ENCODE peak calls at places on chromosomes 4 and X, in five cellular contexts. J, F, S, C and Q are unnamed samples.

GRCh38 chr4:35793766-35794165 is 450.5 kb downstream of the ARAP2 start:
- DNase-seq in J (no peak), F (no peak), S (no peak), C (no peak), Q (no peak)

GRCh38 chrX:119008122-119008744 is 33.8 kb downstream of the LONRF3 start:
- DNase-seq in S (no peak), F (peak), C (no peak), J (peak), Q (peak)

GRCh38 chrX:19072372-19072771 is 49.9 kb downstream of the ADGRG2 start:
- DNase-seq in J (no peak), C (no peak), F (peak), S (no peak), Q (no peak)

GRCh38 chr4:138114434-138114833 is 127.7 kb downstream of the SLC7A11 start:
- DNase-seq in J (no peak), F (no peak), C (peak), S (no peak), Q (no peak)

GRCh38 chr4:153082322-153083301 is 121.6 kb upstream of the TRIM2 start:
- DNase-seq in F (no peak), C (no peak), S (no peak), J (no peak), Q (no peak)

GRCh38 chr4:37662861-37663390 is 23.2 kb downstream of the RELL1 start:
- DNase-seq in C (no peak), F (peak), J (no peak), S (no peak), Q (no peak)

GRCh38 chr4:156858071-156858470 is 113.5 kb downstream of the PDGFC start:
- DNase-seq in C (no peak), S (no peak), J (no peak), F (no peak), Q (no peak)

GRCh38 chrX:107603433-107604159 is 24.7 kb upstream of the PRPS1 start:
- DNase-seq in C (no peak), J (no peak), S (no peak), F (no peak), Q (no peak)

GRCh38 chr4:78720994-78721677 is 55.0 kb upstream of the BMP2K start:
- DNase-seq in S (no peak), J (peak), F (peak), C (no peak), Q (no peak)

GRCh38 chr4:18593297-18594002 is 571.9 kb upstream of the LCORL start:
- DNase-seq in J (peak), C (peak), F (peak), S (peak), Q (peak)

GRCh38 chr4:98754736-98755135 is 96.3 kb upstream of the TSPAN5 start:
- DNase-seq in C (no peak), J (no peak), S (no peak), F (no peak), Q (no peak)
- TF ChIP-seq GABPA in C (no peak), J (no peak), S (no peak), F (no peak), Q (no peak)

GRCh38 chr4:105164548-105164947 is 17.9 kb downstream of the TET2 start:
- DNase-seq in J (no peak), S (no peak), F (no peak), C (no peak), Q (no peak)
- H3K9ac ChIP-seq in J (no peak), S (no peak), F (no peak), C (no peak), Q (no peak)

GRCh38 chr4:114026447-114026846 is 47.0 kb upstream of the ARSJ start:
- DNase-seq in C (no peak), F (no peak), J (no peak), S (no peak), Q (no peak)
- H2AFZ ChIP-seq in C (no peak), F (no peak), J (no peak), S (no peak), Q (no peak)

DNA sequence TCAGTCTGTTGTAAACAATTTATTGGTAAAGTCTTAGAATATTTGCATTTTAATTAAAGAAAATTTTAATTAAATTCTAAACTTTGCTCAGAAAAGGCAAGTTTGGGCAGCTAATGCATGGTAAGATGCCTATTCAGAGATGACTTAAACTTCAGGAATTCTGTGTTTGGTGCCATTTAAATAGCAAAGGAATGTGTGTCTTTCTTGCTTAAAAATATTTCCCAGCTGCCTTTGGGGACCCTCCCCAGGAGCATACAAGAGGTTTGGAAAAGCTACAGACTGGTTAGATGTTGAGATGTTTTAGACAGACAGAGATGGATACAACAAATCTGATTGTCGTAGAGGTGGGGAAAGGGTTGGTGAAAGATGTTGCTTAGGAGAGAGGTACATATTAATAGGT is 36.5 kb downstream of the AFF2 start:
- DNase-seq in J (no peak), C (no peak), F (no peak), S (no peak), Q (no peak)
- TF ChIP-seq GABPA in J (no peak), C (no peak), F (no peak), S (no peak), Q (no peak)

GRCh38 chr4:2061208-2062131 is 2.3 kb downstream of the NAT8L start:
- DNase-seq in J (no peak), C (no peak), F (no peak), S (no peak), Q (peak)

GRCh38 chr4:2059726-2060577 is 825 bp downstream of the NAT8L start:
- DNase-seq in J (no peak), F (no peak), S (no peak), C (no peak), Q (peak)

GRCh38 chr4:2062168-2062807 is 3.2 kb downstream of the NAT8L start:
- DNase-seq in J (no peak), C (no peak), F (no peak), S (no peak), Q (no peak)

GRCh38 chr4:2059034-2059725 is at the start of gene NAT8L:
- DNase-seq in S (no peak), F (no peak), J (peak), C (no peak), Q (peak)

GRCh38 chr4:2060578-2061207 is 1.6 kb downstream of the NAT8L start:
- DNase-seq in C (no peak), F (no peak), S (peak), J (no peak), Q (peak)
- H3K9ac ChIP-seq in C (no peak), F (no peak), S (no peak), J (no peak), Q (no peak)

GRCh38 chr4:13653356-13653755 is 25.8 kb upstream of the BOD1L1 start:
- DNase-seq in J (no peak), F (no peak), S (no peak), C (no peak), Q (no peak)

GRCh38 chr4:13657016-13657415 is 29.5 kb upstream of the BOD1L1 start:
- DNase-seq in J (no peak), C (no peak), S (no peak), F (no peak), Q (no peak)

GRCh38 chr4:13656569-13656988 is 29.1 kb upstream of the BOD1L1 start:
- DNase-seq in C (peak), S (no peak), F (peak), J (peak), Q (peak)

GRCh38 chr4:13659341-13660070 is 32.0 kb upstream of the BOD1L1 start:
- DNase-seq in J (no peak), C (no peak), S (no peak), F (no peak), Q (peak)

DNA sequence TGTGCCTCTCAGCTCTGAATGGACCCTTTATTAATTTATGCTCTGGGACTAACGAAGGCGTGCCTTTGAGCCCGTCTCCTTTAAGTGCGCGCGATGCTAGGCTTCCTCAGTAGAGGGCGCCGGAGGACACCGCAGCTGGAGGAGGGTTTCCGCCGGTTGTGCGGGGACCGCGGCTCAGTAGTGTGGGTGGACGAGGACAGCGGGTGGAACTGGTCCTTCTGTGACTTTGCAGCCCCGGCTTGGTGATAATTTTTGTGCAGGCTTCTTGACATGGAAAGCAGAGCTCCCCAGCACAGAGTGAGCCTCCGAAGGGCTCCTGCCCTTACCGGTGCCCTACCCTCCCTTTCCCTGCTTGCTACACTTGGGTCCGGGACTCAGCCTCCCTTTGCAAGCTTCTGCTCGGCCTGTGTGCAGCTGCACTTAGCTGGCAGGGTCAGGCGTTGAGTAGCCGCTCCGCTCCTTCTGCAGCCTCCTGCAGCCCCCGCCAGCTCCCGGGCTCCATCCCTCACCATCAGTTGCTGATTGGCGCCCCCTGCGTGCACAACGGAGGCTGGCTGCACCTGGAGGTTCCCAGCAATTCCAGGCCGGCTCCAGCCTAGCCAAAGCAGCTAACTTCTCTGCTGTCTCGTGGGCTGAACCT is 26.8 kb upstream of the BOD1L1 start:
- DNase-seq in F (peak), C (no peak), J (peak), S (peak), Q (peak)
- H2AFZ ChIP-seq in F (peak), C (peak), J (peak), S (peak), Q (peak)